ENCODE peak calls at places on chromosomes 12 and 14, in eight cellular contexts. L is HL-60, Y is breast epithelium, O is psoas muscle, V is brain microvascular endothelial cell, R is fibroblast of pulmonary artery, B is osteoblast, F is fibroblast of lung. P is an unnamed sample.

GRCh38 chr12:116547955-116548471 is 11.2 kb upstream of the MAP1LC3B2 start:
- DNase-seq in R (peak), F (no peak), L (peak), B (no peak), Y (no peak), V (peak), O (no peak), P (no peak)

GRCh38 chr12:12804432-12804886 is 8.7 kb upstream of the DDX47 start:
- DNase-seq in Y (no peak), F (peak), O (no peak), L (no peak), R (peak), V (peak), B (peak), P (peak)

GRCh38 chr14:68925373-68925772 is 53.7 kb downstream of the ACTN1 start:
- DNase-seq in F (no peak), Y (no peak), B (peak), V (no peak), R (no peak), L (no peak), O (no peak), P (no peak)

GRCh38 chr12:54374555-54375257 is 9.8 kb downstream of the ZNF385A start:
- DNase-seq in V (no peak), F (no peak), Y (no peak), L (no peak), O (peak), R (no peak), B (peak), P (no peak)

GRCh38 chr12:53699673-53700015 is 23.8 kb upstream of the ATP5MC2 start:
- DNase-seq in R (no peak), F (no peak), B (no peak), Y (no peak), L (no peak), O (no peak), V (no peak), P (no peak)

GRCh38 chr12:39006286-39006685 is 100.9 kb upstream of the CPNE8 start:
- DNase-seq in B (no peak), F (no peak), L (no peak), O (no peak), R (no peak), V (no peak), Y (no peak), P (peak)

GRCh38 chr14:100534528-100535286 is 52.5 kb downstream of the BEGAIN start:
- DNase-seq in F (no peak), Y (peak), L (peak), B (peak), R (no peak), O (peak), V (no peak), P (no peak)

GRCh38 chr12:32298917-32299316 is 100.4 kb upstream of the FGD4 start:
- DNase-seq in B (no peak), Y (no peak), O (no peak), F (no peak), V (no peak), L (no peak), R (no peak), P (peak)

GRCh38 chr12:107435072-107435471 is 250.5 kb upstream of the PWP1 start:
- DNase-seq in V (no peak), B (no peak), O (no peak), Y (no peak), F (no peak), L (no peak), R (no peak), P (no peak)

GRCh38 chr14:71855399-71856036 is 76.7 kb upstream of the RGS6 start:
- DNase-seq in B (peak), L (peak), O (peak), F (peak), Y (no peak), V (peak), R (peak), P (peak)

GRCh38 chr14:58151264-58151700 is 731 bp downstream of the ARMH4 start:
- DNase-seq in B (peak), O (no peak), L (no peak), F (no peak), R (peak), V (peak), Y (no peak), P (peak)

GRCh38 chr14:96098309-96098998 is 59.3 kb downstream of the C14orf132 start:
- DNase-seq in F (peak), R (peak), B (peak), L (peak), O (no peak), Y (no peak), V (no peak), P (peak)

GRCh38 chr14:68906439-68906838 is 72.7 kb downstream of the ACTN1 start:
- DNase-seq in B (peak), F (no peak), V (no peak), O (peak), R (no peak), L (no peak), Y (no peak), P (no peak)

GRCh38 chr12:128992116-128992515 is 138.8 kb downstream of the GLT1D1 start:
- DNase-seq in Y (no peak), F (no peak), B (no peak), V (no peak), L (no peak), O (no peak), R (no peak), P (no peak)

GRCh38 chr14:32006267-32007110 is 70.6 kb upstream of the ARHGAP5 start:
- DNase-seq in L (no peak), V (no peak), Y (no peak), R (no peak), B (no peak), O (no peak), F (no peak), P (no peak)

GRCh38 chr12:125114365-125115141 is 49.3 kb downstream of the AACS start:
- DNase-seq in Y (no peak), B (no peak), O (no peak), R (no peak), F (no peak), L (no peak), V (no peak), P (no peak)

GRCh38 chr14:73833530-73834257 is 17.9 kb upstream of the PTGR2 start:
- DNase-seq in R (peak), L (no peak), B (peak), V (no peak), Y (no peak), F (peak), O (no peak), P (peak)

GRCh38 chr14:60265163-60265562 is 16.1 kb downstream of the PPM1A start:
- DNase-seq in O (no peak), L (no peak), Y (no peak), F (no peak), V (no peak), B (no peak), R (no peak), P (no peak)

GRCh38 chr12:16075887-16076286 is 164.8 kb downstream of the DERA start:
- DNase-seq in F (no peak), R (no peak), L (no peak), O (no peak), V (no peak), B (no peak), Y (no peak), P (no peak)

GRCh38 chr14:53603994-53604393 is 352.6 kb downstream of the BMP4 start:
- DNase-seq in Y (no peak), F (no peak), V (no peak), O (no peak), B (no peak), R (no peak), L (no peak), P (no peak)

GRCh38 chr12:111275308-111275707 is 93.6 kb downstream of the PHETA1 start:
- DNase-seq in Y (no peak), L (no peak), F (no peak), B (no peak), O (no peak), R (no peak), V (no peak), P (no peak)

GRCh38 chr12:57151741-57152407 is 4.5 kb upstream of the LRP1-AS start:
- DNase-seq in Y (no peak), L (no peak), F (peak), R (peak), B (peak), O (peak), V (peak), P (peak)

GRCh38 chr12:42689699-42690098 is 100.2 kb upstream of the PRICKLE1 start:
- DNase-seq in O (no peak), Y (no peak), F (no peak), L (no peak), V (no peak), B (no peak), R (no peak), P (no peak)

GRCh38 chr12:11652351-11653040 is 3.0 kb downstream of the ETV6 start:
- DNase-seq in B (no peak), V (peak), L (peak), O (no peak), Y (no peak), F (peak), R (peak), P (peak)

GRCh38 chr14:20468773-20469241 is 399 bp upstream of the PNP start:
- DNase-seq in O (no peak), V (no peak), B (no peak), L (peak), R (no peak), Y (no peak), F (no peak), P (no peak)

GRCh38 chr12:106682594-106683234 is 91.8 kb upstream of the RIC8B start:
- DNase-seq in B (no peak), V (no peak), R (peak), Y (no peak), L (no peak), F (peak), O (no peak), P (peak)

GRCh38 chr12:7375145-7375543 is 68.8 kb downstream of the CD163L1 start:
- DNase-seq in V (no peak), F (no peak), B (no peak), R (no peak), Y (no peak), L (no peak), O (no peak), P (no peak)

GRCh38 chr14:68968051-68968450 is 11.1 kb downstream of the ACTN1 start:
- DNase-seq in B (no peak), R (no peak), V (peak), L (no peak), O (no peak), Y (no peak), F (no peak), P (no peak)

GRCh38 chr14:92500491-92500941 is 13.1 kb upstream of the RIN3 start:
- DNase-seq in V (no peak), F (no peak), B (no peak), L (no peak), R (no peak), O (no peak), Y (no peak), P (no peak)

GRCh38 chr12:118377891-118378470 is 1.6 kb downstream of the SUDS3 start:
- DNase-seq in O (peak), Y (peak), F (peak), B (peak), L (peak), R (peak), V (peak), P (peak)

GRCh38 chr12:3453947-3454675 is 36.9 kb upstream of the PRMT8 start:
- DNase-seq in V (peak), R (peak), B (peak), Y (no peak), F (peak), O (no peak), L (no peak), P (peak)

GRCh38 chr12:3454780-3455179 is 36.2 kb upstream of the PRMT8 start:
- DNase-seq in B (no peak), V (no peak), L (no peak), R (no peak), F (no peak), Y (no peak), O (no peak), P (no peak)

GRCh38 chr12:3455312-3455711 is 35.7 kb upstream of the PRMT8 start:
- DNase-seq in L (no peak), B (no peak), Y (no peak), O (no peak), R (no peak), V (no peak), F (no peak), P (no peak)

GRCh38 chr12:3458041-3458440 is 33.0 kb upstream of the PRMT8 start:
- DNase-seq in V (no peak), F (no peak), B (no peak), O (no peak), R (no peak), Y (no peak), L (no peak), P (no peak)

DNA sequence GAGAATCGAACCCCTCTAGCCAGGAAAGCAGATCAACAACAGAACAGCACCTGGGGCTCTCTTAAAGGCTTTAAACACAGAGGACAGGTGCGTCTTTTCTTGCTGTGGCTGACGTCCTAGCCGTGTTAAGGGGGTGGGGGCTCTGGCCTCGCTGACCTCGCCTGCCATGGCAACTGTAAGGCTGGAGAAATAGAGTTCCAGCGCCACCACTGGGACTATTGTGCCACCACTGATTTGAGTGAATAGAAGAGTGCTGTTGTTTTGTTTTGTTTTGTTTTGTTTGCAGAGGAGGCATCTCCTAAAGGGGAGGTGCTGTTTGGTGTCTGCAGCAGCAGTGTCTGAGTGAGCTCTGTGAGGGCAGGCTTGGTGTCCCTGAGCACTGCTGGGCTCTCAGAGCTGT is 34.2 kb upstream of the PRMT8 start:
- DNase-seq in R (no peak), F (no peak), Y (no peak), V (no peak), B (no peak), L (no peak), O (no peak), P (no peak)
- TF ChIP-seq CTCF in R (no peak), F (no peak), Y (no peak), V (no peak), B (no peak), L (no peak), O (no peak), P (no peak)

GRCh38 chr14:90535556-90535930 is 138.7 kb downstream of the CALM1 start:
- DNase-seq in F (no peak), V (no peak), R (no peak), Y (no peak), B (no peak), O (no peak), L (no peak), P (no peak)

GRCh38 chr14:90533591-90534021 is 136.8 kb downstream of the CALM1 start:
- DNase-seq in R (no peak), L (no peak), B (peak), F (no peak), Y (no peak), O (peak), V (no peak), P (no peak)

GRCh38 chr14:90532826-90533525 is 136.1 kb downstream of the CALM1 start:
- DNase-seq in V (no peak), Y (no peak), L (no peak), R (no peak), O (peak), F (no peak), B (peak), P (no peak)

GRCh38 chr14:90534838-90535555 is 138.2 kb downstream of the CALM1 start:
- DNase-seq in L (no peak), F (no peak), V (no peak), O (no peak), B (no peak), R (no peak), Y (no peak), P (no peak)

DNA sequence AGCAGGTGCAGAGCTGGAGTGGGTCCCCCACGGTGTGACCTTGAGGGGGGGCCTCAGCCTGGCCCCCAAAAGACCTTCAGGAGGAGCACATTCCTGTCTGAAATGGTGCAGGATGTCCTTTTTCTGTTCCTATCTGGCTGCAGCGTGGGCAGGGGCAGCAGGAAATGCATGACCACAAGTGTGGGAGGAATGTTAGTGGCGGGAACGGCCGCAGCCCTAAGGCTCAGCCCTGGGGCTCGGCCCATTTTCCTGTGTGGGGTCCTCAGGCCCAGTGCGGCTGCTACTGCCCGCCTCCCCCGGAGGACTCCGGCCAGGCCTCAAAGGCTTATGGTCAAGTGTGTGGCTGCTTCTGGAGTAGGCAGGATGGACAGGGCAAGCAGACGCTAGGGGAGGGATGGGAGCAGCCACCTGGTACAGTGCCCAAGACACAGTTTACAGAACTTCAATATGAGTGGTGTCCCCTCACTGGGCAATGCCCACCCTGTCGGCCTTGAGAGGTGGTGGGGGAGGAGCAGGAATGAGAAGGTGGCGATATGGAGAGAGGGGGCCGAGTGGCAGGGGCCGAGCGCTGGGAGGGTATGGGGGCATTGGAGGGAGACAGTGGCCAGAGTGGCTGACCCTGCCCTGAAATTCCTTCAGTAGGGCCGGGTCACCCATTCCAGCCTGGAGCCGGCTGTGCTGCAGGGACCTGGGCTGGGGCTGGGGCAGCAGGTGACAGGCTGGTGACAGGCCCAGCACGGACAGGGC is 137.4 kb downstream of the CALM1 start:
- DNase-seq in V (peak), B (peak), Y (no peak), O (no peak), F (no peak), L (no peak), R (peak), P (no peak)
- H3K4me3 ChIP-seq in V (no peak), B (peak), Y (peak), O (no peak), F (no peak), L (no peak), R (no peak), P (no peak)

DNA sequence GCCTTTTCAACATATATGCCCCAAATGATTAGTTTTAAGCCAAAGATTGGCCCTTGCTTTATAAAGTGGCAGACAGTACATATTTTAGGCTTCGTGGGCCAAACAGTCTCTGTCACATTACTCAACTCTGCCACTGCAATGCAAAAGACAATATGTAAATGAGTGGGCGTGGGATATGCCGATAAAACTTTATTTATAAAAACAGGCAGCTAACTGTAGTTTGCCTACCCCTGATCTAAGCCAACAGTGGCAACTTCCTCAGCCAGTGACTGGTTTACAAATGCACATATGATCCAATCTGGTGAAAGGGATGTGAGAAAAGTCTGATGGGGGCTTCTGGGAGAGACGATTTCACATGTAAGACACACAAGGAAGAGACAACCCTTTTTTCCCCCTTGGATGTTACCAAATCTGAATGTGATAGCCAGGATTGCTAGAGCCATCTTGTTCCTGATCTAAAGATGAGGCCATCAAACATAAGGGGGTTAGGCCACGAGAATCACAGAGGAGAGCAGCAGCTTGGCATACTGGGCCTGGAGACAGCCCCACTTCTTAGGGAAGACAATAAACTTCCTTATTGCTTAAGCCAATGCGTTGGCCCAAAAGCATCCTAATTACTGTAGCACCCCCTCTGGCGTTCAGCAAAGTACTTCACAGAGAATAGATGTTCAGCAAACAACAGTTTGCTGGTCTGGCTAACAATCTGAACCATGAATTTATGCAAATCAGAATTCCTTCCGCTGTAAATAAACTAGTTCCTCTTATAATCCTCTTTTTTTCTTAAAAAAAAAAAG is 75.2 kb upstream of the TMCC3 start:
- DNase-seq in L (peak), B (no peak), R (peak), V (peak), Y (no peak), F (peak), O (no peak), P (peak)
- TF ChIP-seq CTCF in L (peak), B (peak), R (peak), V (peak), Y (no peak), F (peak), O (peak), P (peak)

GRCh38 chr12:76666272-76666845 is 97.6 kb upstream of the ZDHHC17 start:
- DNase-seq in B (no peak), Y (no peak), F (no peak), V (no peak), O (no peak), R (no peak), L (peak), P (no peak)
- H3K4me3 ChIP-seq in B (no peak), Y (no peak), F (no peak), V (no peak), O (no peak), R (no peak), L (no peak), P (no peak)